ENCODE peak calls at places on chromosomes 13 and 19, in six cellular contexts. L, X, F, N, T and Z are unnamed samples.
A peak's percentile ranks its signal among the peaks of the same experiment; 100 is the strongest.

GRCh38 chr13:35964764-35965163 is 166.4 kb downstream of the DCLK1 start:
- DNase-seq in L (no peak), X (no peak), F (peak; percentile 41), N (no peak), T (no peak), Z (no peak)

GRCh38 chr13:44576396-44577235 is 486 bp upstream of the TSC22D1 start:
- DNase-seq in L (no peak), X (no peak), F (no peak), N (peak; percentile 38), T (peak; percentile 68), Z (no peak)

GRCh38 chr19:6020166-6020967 is 42.4 kb upstream of the RANBP3 start:
- DNase-seq in L (no peak), X (no peak), F (no peak), N (no peak), T (peak; percentile 8), Z (no peak)

GRCh38 chr13:62556973-62557372 is 1141.3 kb upstream of the PCDH20 start:
- DNase-seq in L (no peak), X (no peak), F (no peak), N (no peak), T (no peak), Z (no peak)

GRCh38 chr19:54331626-54332025 is 7.3 kb downstream of the LILRA4 start:
- DNase-seq in L (no peak), X (no peak), F (no peak), N (no peak), T (no peak), Z (no peak)

GRCh38 chr13:22278336-22278929 is 607.6 kb downstream of the FGF9 start:
- DNase-seq in L (peak; percentile 18), X (no peak), F (peak; percentile 25), N (peak; percentile 8), T (peak; percentile 8), Z (no peak)

GRCh38 chr19:49761625-49762311 is 1.3 kb downstream of the TSKS start:
- DNase-seq in L (no peak), X (no peak), F (peak; percentile 90), N (no peak), T (no peak), Z (no peak)

GRCh38 chr19:1069009-1069779 is 2.2 kb downstream of the ARHGAP45 start:
- DNase-seq in L (no peak), X (no peak), F (no peak), N (no peak), T (no peak), Z (no peak)

GRCh38 chr19:7292950-7293794 is 1.0 kb downstream of the INSR start:
- DNase-seq in L (no peak), X (no peak), F (no peak), N (no peak), T (peak; percentile 66), Z (no peak)

GRCh38 chr13:76887070-76887563 is 912 bp upstream of the KCTD12 start:
- DNase-seq in L (no peak), X (no peak), F (no peak), N (peak; percentile 11), T (peak; percentile 26), Z (no peak)

GRCh38 chr19:54549224-54549623 is 24.4 kb upstream of the LILRA2 start:
- DNase-seq in L (no peak), X (no peak), F (no peak), N (no peak), T (no peak), Z (no peak)

GRCh38 chr13:52127783-52128702 is 830 bp downstream of the NEK5 start:
- DNase-seq in L (peak; percentile 16), X (peak; percentile 54), F (peak; percentile 78), N (peak; percentile 70), T (peak; percentile 84), Z (peak; percentile 6)

GRCh38 chr13:74289861-74290260 is 155.7 kb upstream of the KLF12 start:
- DNase-seq in L (no peak), X (no peak), F (no peak), N (no peak), T (peak; percentile 10), Z (no peak)

GRCh38 chr13:30796132-30796832 is 60.9 kb downstream of the ALOX5AP start:
- DNase-seq in L (no peak), X (no peak), F (peak; percentile 76), N (no peak), T (no peak), Z (no peak)

GRCh38 chr13:26621731-26622401 is 64.4 kb downstream of the WASF3 start:
- DNase-seq in L (no peak), X (no peak), F (no peak), N (no peak), T (no peak), Z (no peak)

GRCh38 chr19:8017808-8018207 is 12.4 kb upstream of the ELAVL1 start:
- DNase-seq in L (no peak), X (no peak), F (no peak), N (no peak), T (no peak), Z (no peak)

GRCh38 chr19:926595-927043 is 784 bp downstream of the ARID3A start:
- DNase-seq in L (no peak), X (no peak), F (peak; percentile 38), N (no peak), T (no peak), Z (no peak)

GRCh38 chr19:12464769-12465725 is 19.6 kb downstream of the ZNF709 start:
- DNase-seq in L (no peak), X (no peak), F (no peak), N (no peak), T (no peak), Z (no peak)

GRCh38 chr13:105774739-105775460 is 760.6 kb downstream of the EFNB2 start:
- DNase-seq in L (no peak), X (no peak), F (no peak), N (no peak), T (no peak), Z (no peak)

GRCh38 chr19:57269515-57270250 is 10.6 kb upstream of the ZNF460 start:
- DNase-seq in L (peak; percentile 63), X (no peak), F (peak; percentile 67), N (no peak), T (peak; percentile 7), Z (peak; percentile 41)

GRCh38 chr19:10603873-10604459 is 16.9 kb upstream of the AP1M2 start:
- DNase-seq in L (no peak), X (no peak), F (peak; percentile 13), N (no peak), T (peak; percentile 5), Z (no peak)

GRCh38 chr13:95083758-95084157 is 217.5 kb downstream of the ABCC4 start:
- DNase-seq in L (peak; percentile 47), X (no peak), F (peak; percentile 50), N (no peak), T (no peak), Z (peak; percentile 40)

GRCh38 chr13:40026174-40026585 is 370.7 kb downstream of the COG6 start:
- DNase-seq in L (no peak), X (no peak), F (peak; percentile 24), N (no peak), T (no peak), Z (no peak)

GRCh38 chr19:33273881-33274662 is 28.3 kb downstream of the CEBPA start:
- DNase-seq in L (peak; percentile 34), X (no peak), F (peak; percentile 94), N (no peak), T (no peak), Z (peak; percentile 29)

GRCh38 chr13:28538932-28539331 is 44.0 kb upstream of the FLT1 start:
- DNase-seq in L (no peak), X (no peak), F (no peak), N (no peak), T (no peak), Z (no peak)

GRCh38 chr13:28542804-28543203 is 47.9 kb upstream of the FLT1 start:
- DNase-seq in L (no peak), X (no peak), F (no peak), N (no peak), T (no peak), Z (no peak)

GRCh38 chr13:28539625-28540286 is 44.8 kb upstream of the FLT1 start:
- DNase-seq in L (no peak), X (no peak), F (no peak), N (no peak), T (no peak), Z (no peak)

GRCh38 chr13:28541966-28542365 is 47.0 kb upstream of the FLT1 start:
- DNase-seq in L (no peak), X (no peak), F (peak; percentile 50), N (no peak), T (no peak), Z (no peak)

GRCh38 chr13:28540612-28541011 is 45.7 kb upstream of the FLT1 start:
- DNase-seq in L (no peak), X (no peak), F (peak; percentile 33), N (no peak), T (no peak), Z (no peak)
- H3K4me3 ChIP-seq in L (no peak overlapping the region), X (no peak overlapping the region), F (no peak overlapping the region), N (no peak overlapping the region), T (no peak overlapping the region), Z (no peak overlapping the region)

DNA sequence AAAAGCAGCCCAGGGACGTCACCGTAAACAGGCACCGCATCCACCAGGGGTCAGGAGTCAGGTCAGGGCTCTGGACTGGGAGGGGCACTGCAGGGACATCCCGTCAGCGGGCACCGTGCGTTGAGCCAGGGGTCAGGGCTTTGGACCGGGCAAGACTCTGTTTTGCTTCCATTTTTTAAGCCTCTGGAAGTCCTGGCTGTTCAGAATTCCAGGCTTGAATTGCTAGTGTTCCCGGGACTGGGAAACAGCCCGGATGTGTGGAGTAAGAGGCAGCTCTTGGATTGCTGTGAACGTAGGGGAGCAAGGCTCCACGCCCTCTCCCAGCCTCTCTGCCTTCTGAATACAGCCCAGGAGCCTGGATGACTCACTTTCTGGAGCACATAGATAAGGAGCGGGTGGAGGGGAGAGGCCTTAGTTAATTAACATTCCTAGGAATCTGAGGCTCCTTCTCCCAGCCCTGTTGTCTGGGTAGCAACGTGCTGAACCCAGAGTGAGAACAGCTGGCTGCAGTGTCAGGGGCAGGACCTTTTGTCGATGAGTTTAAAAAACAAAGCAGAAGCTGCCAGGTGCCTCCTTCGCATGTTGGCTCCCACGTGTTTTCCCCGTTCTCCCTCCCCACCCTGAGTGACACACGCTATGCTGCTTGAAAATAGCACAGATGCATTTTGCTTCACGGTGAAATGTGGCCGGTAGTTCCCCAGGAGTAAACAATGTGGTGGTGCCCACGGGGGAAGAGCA is 21.9 kb downstream of the ATP11A start:
- DNase-seq in L (peak; percentile 96), X (peak; percentile 84), F (peak; percentile 99), N (peak; percentile 91), T (no peak), Z (peak; percentile 94)
- H3K4me3 ChIP-seq in L (peak overlapping the region; percentile 55), X (no peak overlapping the region), F (peak overlapping the region; percentile 63), N (peak overlapping the region; percentile 10), T (peak overlapping the region; percentile 26), Z (peak overlapping the region; percentile 26)

DNA sequence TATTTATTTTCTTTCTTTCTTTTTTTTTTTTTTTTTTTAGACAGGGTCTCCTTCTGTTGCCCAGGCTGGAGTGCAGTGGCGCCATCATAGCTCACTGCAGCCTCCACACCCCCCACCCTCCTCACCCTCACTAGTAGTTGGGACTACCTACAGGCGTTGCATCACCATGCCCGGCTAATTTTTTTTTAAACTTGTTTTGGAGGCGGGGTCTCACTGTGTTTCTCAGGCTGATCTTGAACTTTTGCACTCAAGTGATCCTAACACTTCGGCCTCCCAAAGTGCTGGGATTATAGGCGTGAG is 33.6 kb downstream of the GJA3 start:
- DNase-seq in L (no peak), X (no peak), F (no peak), N (no peak), T (no peak), Z (no peak)
- H3K4me3 ChIP-seq in L (no peak overlapping the region), X (no peak overlapping the region), F (no peak overlapping the region), N (peak overlapping the region; percentile 48), T (peak overlapping the region; percentile 48), Z (peak overlapping the region; percentile 33)

DNA sequence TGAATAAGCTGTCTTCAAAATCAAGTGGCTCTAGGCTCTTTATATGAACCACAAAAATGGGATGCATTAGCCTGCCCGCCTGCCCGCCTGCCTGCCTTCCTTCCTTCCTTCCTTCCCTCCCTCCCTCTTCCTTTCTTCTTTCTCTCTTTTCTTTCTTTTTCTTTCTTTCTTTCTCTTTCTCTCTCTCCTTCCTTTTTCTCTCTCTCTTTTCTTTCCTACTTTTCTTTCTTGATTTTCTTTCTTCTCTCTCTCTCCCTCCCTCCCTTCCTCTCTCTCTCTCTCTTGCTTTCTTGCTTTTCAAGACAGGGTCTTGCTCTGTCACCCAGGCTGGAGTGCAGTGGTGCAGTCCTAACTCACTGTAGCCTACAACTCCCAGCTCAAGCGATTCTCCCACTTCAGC is 26.9 kb downstream of the F2RL3 start:
- DNase-seq in L (no peak), X (no peak), F (no peak), N (no peak), T (no peak), Z (no peak)
- H3K4me3 ChIP-seq in L (no peak overlapping the region), X (no peak overlapping the region), F (no peak overlapping the region), N (no peak overlapping the region), T (no peak overlapping the region), Z (no peak overlapping the region)